ENCODE peak calls at places on chromosomes 12 and 14, in eight cellular contexts. D, I, J, N, O, Y, V and G are unnamed samples.

GRCh38 chr14:22657861-22658260 is 13.7 kb upstream of the OR6J1 start:
- DNase-seq in I (no peak), J (no peak), V (peak; percentile 46), N (no peak), D (no peak), O (no peak), Y (no peak), G (no peak)

GRCh38 chr12:120640840-120641833 is 711 bp downstream of the CABP1 start:
- DNase-seq in I (no peak), V (no peak), Y (peak; percentile 50), D (peak; percentile 71), N (no peak), J (no peak), O (peak; percentile 52), G (peak; percentile 83)

GRCh38 chr12:26971963-26972362 is 33.7 kb downstream of the FGFR1OP2 start:
- DNase-seq in I (no peak), D (no peak), N (no peak), O (no peak), V (no peak), Y (peak; percentile 55), J (peak; percentile 29), G (no peak)

GRCh38 chr14:41868396-41868795 is 261.7 kb downstream of the LRFN5 start:
- DNase-seq in J (no peak), I (no peak), O (no peak), D (no peak), V (no peak), Y (no peak), N (no peak), G (no peak)

GRCh38 chr14:29663281-29663801 is 264.3 kb downstream of the PRKD1 start:
- DNase-seq in D (no peak), J (no peak), I (no peak), V (no peak), O (no peak), N (no peak), Y (no peak), G (no peak)

GRCh38 chr12:9615420-9616135 is 7.9 kb upstream of the KLRB1 start:
- DNase-seq in V (no peak), J (no peak), N (no peak), Y (no peak), I (no peak), O (no peak), D (no peak), G (no peak)

GRCh38 chr12:54384591-54385041 is at the start of gene ZNF385A:
- DNase-seq in V (no peak), Y (no peak), I (no peak), N (no peak), J (no peak), O (no peak), D (peak; percentile 38), G (peak; percentile 77)

GRCh38 chr12:57655541-57656240 is 22.7 kb upstream of the B4GALNT1 start:
- DNase-seq in V (no peak), J (no peak), I (no peak), N (no peak), D (no peak), Y (no peak), O (no peak), G (no peak)

GRCh38 chr12:14239350-14239934 is 126.0 kb upstream of the ATF7IP start:
- DNase-seq in O (peak; percentile 69), N (no peak), J (no peak), Y (no peak), D (peak; percentile 36), I (no peak), V (no peak), G (no peak)

GRCh38 chr12:119644930-119645329 is 23.0 kb upstream of the PRKAB1 start:
- DNase-seq in O (no peak), V (no peak), N (no peak), J (no peak), Y (no peak), D (no peak), I (no peak), G (no peak)

GRCh38 chr12:90010089-90010488 is 301.5 kb upstream of the ATP2B1 start:
- DNase-seq in D (no peak), Y (no peak), I (no peak), N (no peak), O (no peak), V (no peak), J (no peak), G (no peak)

GRCh38 chr14:23430733-23431105 is 4.7 kb downstream of the MYH7 start:
- DNase-seq in I (no peak), D (no peak), O (no peak), N (no peak), J (no peak), Y (no peak), V (no peak), G (no peak)

GRCh38 chr12:109544955-109545531 is 28.3 kb downstream of the MMAB start:
- DNase-seq in V (no peak), Y (no peak), J (peak; percentile 2), O (no peak), I (no peak), D (no peak), N (no peak), G (no peak)

GRCh38 chr12:6167327-6168280 is 32.6 kb upstream of the CD9 start:
- DNase-seq in N (no peak), Y (peak; percentile 33), I (peak; percentile 75), J (peak; percentile 61), V (peak; percentile 97), O (no peak), D (peak; percentile 78), G (peak; percentile 71)

GRCh38 chr12:27900920-27901879 is 71.3 kb downstream of the PTHLH start:
- DNase-seq in V (no peak), I (no peak), D (no peak), Y (no peak), O (no peak), J (no peak), N (no peak), G (no peak)

GRCh38 chr14:59631237-59631636 is 54.6 kb upstream of the CCDC175 start:
- DNase-seq in Y (no peak), I (no peak), V (no peak), O (peak; percentile 39), D (no peak), N (no peak), J (no peak), G (no peak)

GRCh38 chr14:96852823-96853422 is 55.7 kb downstream of the VRK1 start:
- DNase-seq in Y (no peak), J (no peak), V (peak; percentile 15), N (no peak), I (no peak), D (no peak), O (no peak), G (no peak)

GRCh38 chr14:76313303-76313702 is 62.6 kb upstream of the ESRRB start:
- DNase-seq in O (no peak), J (no peak), N (no peak), V (no peak), D (no peak), Y (no peak), I (no peak), G (no peak)

GRCh38 chr14:93109572-93110481 is 5.9 kb downstream of the ITPK1 start:
- DNase-seq in O (no peak), D (no peak), J (no peak), Y (no peak), N (no peak), I (no peak), V (no peak), G (no peak)